ENCODE peak calls at places on chromosomes 4 and X, in nine cellular contexts. Z is transverse colon, B is IMR-90, A is endothelial cell of umbilical vein, X is GM23338, G is aorta, D is mesendoderm, Y is Peyer's patch, S is esophagus squamous epithelium. T is an unnamed sample. For H3K27me3, the result is how much of the 10 kb centered on the place peaks cover.

GRCh38 chr4:57109847-57110634 is at the start of gene IGFBP7:
- DNase-seq in Z (peak), B (no peak), A (peak), X (peak), G (peak), D (no peak), Y (peak), S (no peak), T (peak)

GRCh38 chr4:166064706-166065105 is 191.7 kb downstream of the TLL1 start:
- DNase-seq in Z (no peak), B (no peak), A (no peak), X (no peak), G (no peak), D (no peak), Y (no peak), S (no peak), T (no peak)

GRCh38 chr4:122378711-122379110 is at the start of gene ADAD1:
- DNase-seq in Z (no peak), B (no peak), A (no peak), X (no peak), G (no peak), D (no peak), Y (no peak), S (no peak), T (no peak)

GRCh38 chrX:54492340-54492739 is 3.7 kb downstream of the FGD1 start:
- DNase-seq in Z (no peak), B (peak), A (peak), X (no peak), G (peak), D (no peak), Y (no peak), S (no peak), T (peak)

GRCh38 chrX:30580641-30581040 is 3.1 kb upstream of the TASL start:
- DNase-seq in Z (no peak), B (no peak), A (no peak), X (no peak), G (no peak), D (no peak), Y (no peak), S (no peak), T (no peak)

GRCh38 chr4:15711762-15712161 is 8.9 kb downstream of the BST1 start:
- DNase-seq in Z (no peak), B (no peak), A (no peak), X (no peak), G (no peak), D (no peak), Y (no peak), S (no peak), T (no peak)

GRCh38 chr4:164748375-164748774 is 5.6 kb upstream of the SMIM31 start:
- DNase-seq in Z (no peak), B (peak), A (peak), X (peak), G (no peak), D (no peak), Y (no peak), S (no peak), T (no peak)

GRCh38 chr4:123092603-123093002 is 170.2 kb upstream of the NUDT6 start:
- DNase-seq in Z (no peak), B (no peak), A (no peak), X (peak), G (no peak), D (peak), Y (no peak), S (no peak), T (no peak)

GRCh38 chr4:189232274-189232673 is 708.4 kb upstream of the FRG1 start:
- DNase-seq in Z (no peak), B (peak), A (no peak), X (no peak), G (no peak), D (no peak), Y (no peak), S (no peak), T (no peak)

GRCh38 chrX:23515028-23515427 is 152.3 kb upstream of the PRDX4 start:
- DNase-seq in Z (no peak), B (no peak), A (no peak), X (no peak), G (no peak), D (no peak), Y (no peak), S (no peak), T (no peak)

GRCh38 chrX:40101430-40101802 is 3.7 kb upstream of the BCOR start:
- DNase-seq in Z (no peak), B (no peak), A (no peak), X (no peak), G (no peak), D (no peak), Y (no peak), S (no peak), T (no peak)
- H3K4me3 ChIP-seq in Z (no peak), B (no peak), A (no peak), X (peak), G (no peak), D (no peak), Y (no peak), S (no peak), T (no peak)

DNA sequence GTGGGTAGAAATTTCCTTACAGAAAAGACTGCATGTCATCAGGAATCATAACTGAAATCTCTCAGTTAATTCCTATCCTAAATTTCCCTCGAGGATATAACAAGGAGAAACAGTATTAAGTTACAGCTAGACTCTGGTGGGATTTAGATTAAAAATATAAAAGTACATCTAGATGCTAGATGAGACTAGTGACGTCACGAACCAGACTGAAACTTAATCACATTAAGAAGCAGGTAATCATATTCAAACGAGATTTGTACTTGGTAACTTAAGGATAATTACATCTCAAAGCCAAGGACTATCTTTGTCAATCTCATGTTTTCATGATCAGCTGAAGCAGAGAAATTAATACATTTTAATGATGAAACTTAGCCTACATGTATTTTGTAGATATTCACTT is 130.6 kb downstream of the MTNR1A start:
- DNase-seq in Z (no peak), B (no peak), A (no peak), X (no peak), G (no peak), D (no peak), Y (no peak), S (no peak), T (no peak)
- H3K27me3 ChIP-seq in Z (under half), B (under half), A (under half), X (under half), G (under half), D (under half), Y (under half), S (under half), T (under half)

GRCh38 chr4:150080335-150080734 is 2.1 kb downstream of the DCLK2 start:
- DNase-seq in Z (no peak), B (peak), A (no peak), X (no peak), G (no peak), D (no peak), Y (no peak), S (no peak), T (no peak)

GRCh38 chr4:150078041-150078995 is at the start of gene DCLK2:
- DNase-seq in Z (peak), B (peak), A (peak), X (peak), G (peak), D (peak), Y (peak), S (no peak), T (peak)

GRCh38 chr4:150082241-150082640 is 4.0 kb downstream of the DCLK2 start:
- DNase-seq in Z (no peak), B (no peak), A (no peak), X (no peak), G (no peak), D (no peak), Y (no peak), S (no peak), T (no peak)

GRCh38 chr4:150080875-150081274 is 2.6 kb downstream of the DCLK2 start:
- DNase-seq in Z (no peak), B (peak), A (no peak), X (no peak), G (no peak), D (no peak), Y (no peak), S (no peak), T (no peak)

GRCh38 chr4:150078996-150079581 is 844 bp downstream of the DCLK2 start:
- DNase-seq in Z (peak), B (peak), A (no peak), X (peak), G (peak), D (peak), Y (peak), S (no peak), T (peak)
- H3K4me3 ChIP-seq in Z (peak), B (peak), A (peak), X (peak), G (peak), D (no peak), Y (peak), S (peak), T (peak)

GRCh38 chrX:50206753-50207152 is 2.2 kb downstream of the CCNB3 start:
- DNase-seq in Z (no peak), B (no peak), A (no peak), X (peak), G (no peak), D (peak), Y (no peak), S (no peak), T (no peak)
- H3K27me3 ChIP-seq in Z (under half), B (under half), A (under half), X (under half), G (under half), D (under half), Y (under half), S (under half), T (under half)

GRCh38 chr4:48247142-48247877 is 22.3 kb downstream of the TEC start:
- DNase-seq in Z (no peak), B (peak), A (no peak), X (no peak), G (no peak), D (no peak), Y (no peak), S (no peak), T (no peak)
- H3K4me3 ChIP-seq in Z (no peak), B (no peak), A (no peak), X (no peak), G (no peak), D (no peak), Y (no peak), S (no peak), T (no peak)

DNA sequence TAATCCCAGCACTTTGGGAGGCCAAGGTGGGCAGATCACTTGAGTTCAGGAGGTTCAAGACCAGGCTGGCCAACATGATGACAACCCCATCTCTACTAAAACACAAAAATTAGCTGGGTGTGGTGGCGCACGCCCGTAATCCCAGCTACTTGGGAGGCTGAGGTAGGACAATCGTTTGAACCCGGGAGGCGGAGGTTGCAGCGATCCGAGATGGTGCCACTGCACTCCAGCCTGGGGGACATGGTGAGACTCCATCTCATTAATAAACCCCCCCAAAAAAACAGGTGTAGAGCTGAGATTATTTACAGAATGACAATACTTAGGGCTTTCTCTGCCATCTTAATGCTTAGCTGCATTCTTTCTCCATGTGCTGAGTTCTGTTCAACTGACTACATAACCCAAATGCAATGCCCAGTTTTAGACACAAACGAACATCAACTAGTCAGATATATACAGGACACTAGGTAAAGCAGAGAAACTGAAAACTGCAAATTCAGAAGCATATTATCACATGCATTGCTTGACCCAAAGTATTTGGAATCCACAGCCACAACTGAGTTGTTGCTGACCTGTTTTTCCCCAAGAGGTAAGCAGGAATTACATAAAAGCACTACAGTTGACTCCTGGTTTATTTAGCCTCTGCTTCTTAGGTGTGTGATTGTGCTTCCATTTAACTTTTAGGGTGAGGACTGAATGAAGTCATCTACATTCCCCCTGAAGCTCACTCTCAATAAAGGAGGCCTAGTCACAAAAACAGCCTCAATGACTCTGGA is 12.1 kb downstream of the RBMX start:
- DNase-seq in Z (no peak), B (no peak), A (no peak), X (no peak), G (no peak), D (no peak), Y (no peak), S (no peak), T (no peak)
- H3K27me3 ChIP-seq in Z (under half), B (under half), A (under half), X (under half), G (under half), D (under half), Y (under half), S (under half), T (under half)

GRCh38 chrX:121064579-121064978 is 17.2 kb downstream of the GLUD2 start:
- DNase-seq in Z (no peak), B (no peak), A (no peak), X (no peak), G (no peak), D (no peak), Y (no peak), S (no peak), T (no peak)

DNA sequence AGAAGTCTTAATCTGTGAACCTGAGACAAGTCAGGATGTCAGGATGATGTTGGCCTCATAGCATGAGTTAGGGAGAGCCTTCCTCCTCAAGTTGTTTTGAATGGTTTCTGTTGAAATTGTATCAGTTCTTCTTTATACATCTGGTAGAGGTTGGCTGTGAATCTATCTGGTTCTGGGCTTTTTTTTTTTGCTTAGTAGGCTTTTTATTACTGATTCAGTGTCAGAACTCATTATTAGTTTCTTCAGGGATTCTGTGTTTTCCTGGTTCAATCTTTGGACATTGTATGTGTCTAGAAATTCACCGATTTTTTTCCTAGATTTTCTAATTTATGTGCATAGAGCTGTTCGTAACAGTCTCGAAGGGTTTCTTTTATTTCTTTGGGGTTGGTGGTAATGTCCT is 14.9 kb downstream of the GLUD2 start:
- DNase-seq in Z (no peak), B (no peak), A (no peak), X (no peak), G (no peak), D (no peak), Y (no peak), S (no peak), T (no peak)
- H3K4me3 ChIP-seq in Z (no peak), B (no peak), A (no peak), X (no peak), G (no peak), D (no peak), Y (no peak), S (no peak), T (no peak)

GRCh38 chr4:1409079-1409805 is 3.0 kb upstream of the NKX1-1 start:
- DNase-seq in Z (no peak), B (no peak), A (no peak), X (no peak), G (no peak), D (no peak), Y (no peak), S (no peak), T (no peak)

GRCh38 chr4:1410491-1411325 is 4.5 kb upstream of the NKX1-1 start:
- DNase-seq in Z (no peak), B (peak), A (peak), X (peak), G (peak), D (peak), Y (peak), S (no peak), T (peak)

GRCh38 chr4:1411436-1412375 is 5.5 kb upstream of the NKX1-1 start:
- DNase-seq in Z (no peak), B (no peak), A (no peak), X (peak), G (no peak), D (no peak), Y (peak), S (no peak), T (no peak)

GRCh38 chr4:1408418-1408817 is 2.2 kb upstream of the NKX1-1 start:
- DNase-seq in Z (no peak), B (no peak), A (no peak), X (peak), G (no peak), D (no peak), Y (peak), S (no peak), T (no peak)

GRCh38 chr4:1409806-1410425 is 3.7 kb upstream of the NKX1-1 start:
- DNase-seq in Z (no peak), B (no peak), A (no peak), X (no peak), G (no peak), D (no peak), Y (no peak), S (no peak), T (no peak)
- H3K27me3 ChIP-seq in Z (half or more), B (half or more), A (under half), X (half or more), G (under half), D (half or more), Y (under half), S (under half), T (under half)

GRCh38 chrX:63361494-63361893 is 10.4 kb upstream of the SPIN4 start:
- DNase-seq in Z (no peak), B (no peak), A (no peak), X (no peak), G (no peak), D (peak), Y (no peak), S (no peak), T (no peak)

DNA sequence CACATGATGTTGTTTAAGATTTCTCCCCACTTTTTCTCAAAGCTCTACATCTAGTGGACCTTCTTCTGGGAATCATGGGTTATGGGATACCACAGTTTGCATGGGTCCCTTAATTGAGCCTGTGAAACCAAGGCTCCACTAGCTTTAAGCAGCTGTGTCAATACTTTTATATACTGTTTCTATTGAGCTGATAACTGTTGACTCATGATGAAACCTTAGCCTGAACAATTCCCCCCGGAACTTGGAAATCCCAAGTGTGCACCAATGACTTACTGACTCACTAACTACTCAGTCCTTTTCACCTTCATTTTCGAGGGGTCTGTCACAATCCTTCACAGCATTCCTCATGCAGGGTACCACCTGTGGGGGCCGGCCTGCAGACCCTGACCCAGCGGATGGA is 12.7 kb upstream of the SPIN4 start:
- DNase-seq in Z (no peak), B (no peak), A (no peak), X (no peak), G (no peak), D (no peak), Y (no peak), S (no peak), T (no peak)
- H3K4me3 ChIP-seq in Z (no peak), B (no peak), A (no peak), X (no peak), G (no peak), D (no peak), Y (no peak), S (no peak), T (no peak)